ENCODE peak calls at places on chromosomes 3 and 15, in nine cellular contexts. One of them, this sample, is unnamed.

GRCh38 chr15:88031461-88031860 is 225.1 kb downstream of the NTRK3 start:
- DNase-seq in tibial artery: no peak
- DNase-seq in upper lobe of right lung: no peak
- DNase-seq in B cell: no peak
- DNase-seq in progenitor cell of endocrine pancreas: no peak
- DNase-seq in IMR-90: no peak
- DNase-seq in endothelial cell: no peak
- DNase-seq in psoas muscle: no peak
- DNase-seq in fibroblast of lung: no peak
- DNase-seq in this sample: no peak

GRCh38 chr15:24054547-24055245 is 367.6 kb upstream of the NDN start:
- DNase-seq in tibial artery: no peak
- DNase-seq in upper lobe of right lung: no peak
- DNase-seq in B cell: no peak
- DNase-seq in progenitor cell of endocrine pancreas: no peak
- DNase-seq in IMR-90: no peak
- DNase-seq in endothelial cell: no peak
- DNase-seq in psoas muscle: no peak
- DNase-seq in fibroblast of lung: no peak
- DNase-seq in this sample: no peak

GRCh38 chr3:177945999-177946398 is 590.2 kb upstream of the KCNMB2 start:
- DNase-seq in tibial artery: no peak
- DNase-seq in upper lobe of right lung: no peak
- DNase-seq in B cell: no peak
- DNase-seq in progenitor cell of endocrine pancreas: no peak
- DNase-seq in IMR-90: no peak
- DNase-seq in endothelial cell: no peak
- DNase-seq in psoas muscle: no peak
- DNase-seq in fibroblast of lung: no peak
- DNase-seq in this sample: no peak

GRCh38 chr3:141797819-141798405 is 34.7 kb downstream of the GRK7 start:
- DNase-seq in tibial artery: no peak
- DNase-seq in upper lobe of right lung: no peak
- DNase-seq in B cell: peak; percentile 17
- DNase-seq in progenitor cell of endocrine pancreas: no peak
- DNase-seq in IMR-90: no peak
- DNase-seq in endothelial cell: no peak
- DNase-seq in psoas muscle: no peak
- DNase-seq in fibroblast of lung: no peak
- DNase-seq in this sample: no peak

GRCh38 chr3:196634224-196634623 is 5.3 kb upstream of the NRROS start:
- DNase-seq in tibial artery: no peak
- DNase-seq in upper lobe of right lung: no peak
- DNase-seq in B cell: peak; percentile 72
- DNase-seq in progenitor cell of endocrine pancreas: no peak
- DNase-seq in IMR-90: no peak
- DNase-seq in endothelial cell: no peak
- DNase-seq in psoas muscle: no peak
- DNase-seq in fibroblast of lung: no peak
- DNase-seq in this sample: no peak

GRCh38 chr3:190094201-190094718 is 26.4 kb downstream of the P3H2 start:
- DNase-seq in tibial artery: no peak
- DNase-seq in upper lobe of right lung: no peak
- DNase-seq in B cell: no peak
- DNase-seq in progenitor cell of endocrine pancreas: no peak
- DNase-seq in IMR-90: peak; percentile 63
- DNase-seq in endothelial cell: no peak
- DNase-seq in psoas muscle: no peak
- DNase-seq in fibroblast of lung: peak; percentile 84
- DNase-seq in this sample: peak; percentile 71

GRCh38 chr3:119296723-119297122 is 2.5 kb downstream of the ARHGAP31 start:
- DNase-seq in tibial artery: no peak
- DNase-seq in upper lobe of right lung: no peak
- DNase-seq in B cell: no peak
- DNase-seq in progenitor cell of endocrine pancreas: no peak
- DNase-seq in IMR-90: no peak
- DNase-seq in endothelial cell: no peak
- DNase-seq in psoas muscle: no peak
- DNase-seq in fibroblast of lung: no peak
- DNase-seq in this sample: no peak

GRCh38 chr15:39127925-39128617 is 452.8 kb upstream of the THBS1 start:
- DNase-seq in tibial artery: no peak
- DNase-seq in upper lobe of right lung: no peak
- DNase-seq in B cell: no peak
- DNase-seq in progenitor cell of endocrine pancreas: no peak
- DNase-seq in IMR-90: peak; percentile 97
- DNase-seq in endothelial cell: no peak
- DNase-seq in psoas muscle: no peak
- DNase-seq in fibroblast of lung: peak; percentile 99
- DNase-seq in this sample: peak; percentile 94

GRCh38 chr3:185912512-185912911 is 25.3 kb downstream of the TRA2B start:
- DNase-seq in tibial artery: no peak
- DNase-seq in upper lobe of right lung: no peak
- DNase-seq in B cell: peak; percentile 8
- DNase-seq in progenitor cell of endocrine pancreas: no peak
- DNase-seq in IMR-90: no peak
- DNase-seq in endothelial cell: no peak
- DNase-seq in psoas muscle: no peak
- DNase-seq in fibroblast of lung: no peak
- DNase-seq in this sample: no peak

GRCh38 chr3:118907909-118908308 is 126.7 kb downstream of the IGSF11 start:
- DNase-seq in tibial artery: no peak
- DNase-seq in upper lobe of right lung: no peak
- DNase-seq in B cell: no peak
- DNase-seq in progenitor cell of endocrine pancreas: no peak
- DNase-seq in IMR-90: no peak
- DNase-seq in endothelial cell: no peak
- DNase-seq in psoas muscle: no peak
- DNase-seq in fibroblast of lung: no peak
- DNase-seq in this sample: no peak

GRCh38 chr3:103388214-103388613 is 953.4 kb downstream of the ZPLD1 start:
- DNase-seq in tibial artery: no peak
- DNase-seq in upper lobe of right lung: no peak
- DNase-seq in B cell: no peak
- DNase-seq in progenitor cell of endocrine pancreas: no peak
- DNase-seq in IMR-90: peak; percentile 67
- DNase-seq in endothelial cell: no peak
- DNase-seq in psoas muscle: no peak
- DNase-seq in fibroblast of lung: peak; percentile 54
- DNase-seq in this sample: peak; percentile 51

GRCh38 chr15:34621675-34622074 is 38.2 kb upstream of the GOLGA8B start:
- DNase-seq in tibial artery: no peak
- DNase-seq in upper lobe of right lung: no peak
- DNase-seq in B cell: no peak
- DNase-seq in progenitor cell of endocrine pancreas: no peak
- DNase-seq in IMR-90: peak; percentile 58
- DNase-seq in endothelial cell: no peak
- DNase-seq in psoas muscle: no peak
- DNase-seq in fibroblast of lung: peak; percentile 44
- DNase-seq in this sample: peak; percentile 62

GRCh38 chr3:149781216-149781615 is 11.1 kb downstream of the ANKUB1 start:
- DNase-seq in tibial artery: no peak
- DNase-seq in upper lobe of right lung: no peak
- DNase-seq in B cell: peak; percentile 39
- DNase-seq in progenitor cell of endocrine pancreas: no peak
- DNase-seq in IMR-90: no peak
- DNase-seq in endothelial cell: no peak
- DNase-seq in psoas muscle: no peak
- DNase-seq in fibroblast of lung: no peak
- DNase-seq in this sample: no peak

GRCh38 chr15:74377831-74378766 is 10.7 kb upstream of the CYP11A1 start:
- DNase-seq in tibial artery: no peak
- DNase-seq in upper lobe of right lung: no peak
- DNase-seq in B cell: peak; percentile 3
- DNase-seq in progenitor cell of endocrine pancreas: no peak
- DNase-seq in IMR-90: no peak
- DNase-seq in endothelial cell: no peak
- DNase-seq in psoas muscle: no peak
- DNase-seq in fibroblast of lung: no peak
- DNase-seq in this sample: no peak

GRCh38 chr15:31265090-31265870 is 61.4 kb upstream of the KLF13 start:
- DNase-seq in tibial artery: peak; percentile 13
- DNase-seq in upper lobe of right lung: peak; percentile 71
- DNase-seq in B cell: peak; percentile 39
- DNase-seq in progenitor cell of endocrine pancreas: no peak
- DNase-seq in IMR-90: no peak
- DNase-seq in endothelial cell: no peak
- DNase-seq in psoas muscle: no peak
- DNase-seq in fibroblast of lung: no peak
- DNase-seq in this sample: no peak

DNA sequence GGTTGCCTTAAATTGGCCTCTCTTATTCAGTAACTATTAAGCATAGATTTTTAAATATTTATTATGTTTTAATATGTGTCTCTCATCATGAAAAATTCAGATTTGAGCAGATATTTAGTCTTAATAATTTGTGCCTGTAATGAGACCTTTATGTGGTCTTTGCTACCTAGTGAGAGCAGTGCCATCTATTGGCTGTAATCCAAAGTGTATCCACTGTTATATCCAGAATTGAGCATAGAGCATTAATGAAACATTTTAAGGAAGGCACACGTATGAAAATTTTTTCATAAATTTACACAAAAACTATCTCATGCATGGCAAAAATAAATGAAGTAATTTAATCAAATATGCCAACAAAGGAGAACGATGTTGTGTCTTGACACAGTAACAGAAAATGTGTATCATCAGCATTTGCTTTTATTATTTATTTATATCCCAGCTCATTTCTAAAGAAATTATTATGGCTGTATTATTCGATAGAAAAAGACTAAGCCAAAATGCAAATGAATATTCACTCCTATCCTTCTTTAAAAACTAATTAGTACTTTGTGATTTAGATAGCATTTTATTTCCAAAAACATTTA is 203.5 kb downstream of the RSRC1 start:
- DNase-seq in tibial artery: no peak
- DNase-seq in upper lobe of right lung: no peak
- DNase-seq in B cell: peak; percentile 6
- DNase-seq in progenitor cell of endocrine pancreas: no peak
- DNase-seq in IMR-90: peak; percentile 7
- DNase-seq in endothelial cell: no peak
- DNase-seq in psoas muscle: no peak
- DNase-seq in fibroblast of lung: peak; percentile 15
- DNase-seq in this sample: peak; percentile 76
- TF ChIP-seq CTCF in tibial artery: no peak
- TF ChIP-seq CTCF in upper lobe of right lung: no peak
- TF ChIP-seq CTCF in B cell: peak; percentile 49
- TF ChIP-seq CTCF in progenitor cell of endocrine pancreas: peak; percentile 80
- TF ChIP-seq CTCF in IMR-90: peak; percentile 38
- TF ChIP-seq CTCF in endothelial cell: peak; percentile 47
- TF ChIP-seq CTCF in psoas muscle: no peak
- TF ChIP-seq CTCF in fibroblast of lung: no peak
- TF ChIP-seq CTCF in this sample: peak; percentile 55

GRCh38 chr15:54519577-54519976 is 541.3 kb downstream of the UNC13C start:
- DNase-seq in tibial artery: no peak
- DNase-seq in upper lobe of right lung: no peak
- DNase-seq in B cell: no peak
- DNase-seq in progenitor cell of endocrine pancreas: no peak
- DNase-seq in IMR-90: no peak
- DNase-seq in endothelial cell: no peak
- DNase-seq in psoas muscle: no peak
- DNase-seq in fibroblast of lung: no peak
- DNase-seq in this sample: no peak
- TF ChIP-seq CTCF in tibial artery: no peak
- TF ChIP-seq CTCF in upper lobe of right lung: no peak
- TF ChIP-seq CTCF in B cell: no peak
- TF ChIP-seq CTCF in progenitor cell of endocrine pancreas: no peak
- TF ChIP-seq CTCF in IMR-90: no peak
- TF ChIP-seq CTCF in endothelial cell: no peak
- TF ChIP-seq CTCF in psoas muscle: no peak
- TF ChIP-seq CTCF in fibroblast of lung: no peak
- TF ChIP-seq CTCF in this sample: no peak

GRCh38 chr3:111800472-111800871 is 58.6 kb upstream of the PHLDB2 start:
- DNase-seq in tibial artery: no peak
- DNase-seq in upper lobe of right lung: no peak
- DNase-seq in B cell: no peak
- DNase-seq in progenitor cell of endocrine pancreas: no peak
- DNase-seq in IMR-90: no peak
- DNase-seq in endothelial cell: no peak
- DNase-seq in psoas muscle: no peak
- DNase-seq in fibroblast of lung: no peak
- DNase-seq in this sample: no peak

GRCh38 chr3:111803123-111803593 is 55.9 kb upstream of the PHLDB2 start:
- DNase-seq in tibial artery: peak; percentile 90
- DNase-seq in upper lobe of right lung: peak; percentile 70
- DNase-seq in B cell: no peak
- DNase-seq in progenitor cell of endocrine pancreas: no peak
- DNase-seq in IMR-90: peak; percentile 97
- DNase-seq in endothelial cell: no peak
- DNase-seq in psoas muscle: peak; percentile 85
- DNase-seq in fibroblast of lung: peak; percentile 100
- DNase-seq in this sample: peak; percentile 97

GRCh38 chr3:111801697-111802655 is 57.1 kb upstream of the PHLDB2 start:
- DNase-seq in tibial artery: no peak
- DNase-seq in upper lobe of right lung: no peak
- DNase-seq in B cell: no peak
- DNase-seq in progenitor cell of endocrine pancreas: no peak
- DNase-seq in IMR-90: peak; percentile 89
- DNase-seq in endothelial cell: no peak
- DNase-seq in psoas muscle: no peak
- DNase-seq in fibroblast of lung: peak; percentile 88
- DNase-seq in this sample: peak; percentile 90

GRCh38 chr3:111799951-111800350 is 59.1 kb upstream of the PHLDB2 start:
- DNase-seq in tibial artery: no peak
- DNase-seq in upper lobe of right lung: no peak
- DNase-seq in B cell: no peak
- DNase-seq in progenitor cell of endocrine pancreas: no peak
- DNase-seq in IMR-90: no peak
- DNase-seq in endothelial cell: no peak
- DNase-seq in psoas muscle: no peak
- DNase-seq in fibroblast of lung: no peak
- DNase-seq in this sample: no peak

DNA sequence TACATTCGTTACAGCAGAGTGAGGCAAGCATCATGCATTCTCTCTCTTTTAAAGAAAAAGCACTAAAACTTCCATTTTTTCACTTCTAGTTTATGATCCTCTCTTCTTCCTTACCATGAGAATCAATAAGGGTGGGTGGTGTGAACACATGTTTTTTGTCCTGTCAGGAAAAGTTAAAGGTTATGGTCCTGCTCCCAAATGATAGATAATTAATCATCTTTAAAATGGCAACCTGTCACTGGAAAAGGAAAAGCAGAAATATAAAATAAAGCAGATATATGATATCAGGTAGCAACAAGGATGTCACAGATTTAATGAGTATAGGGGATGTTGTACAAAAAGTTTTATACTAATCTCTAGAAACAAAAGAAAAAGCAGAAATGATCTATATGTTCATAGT is 56.4 kb upstream of the PHLDB2 start:
- DNase-seq in tibial artery: no peak
- DNase-seq in upper lobe of right lung: no peak
- DNase-seq in B cell: no peak
- DNase-seq in progenitor cell of endocrine pancreas: no peak
- DNase-seq in IMR-90: no peak
- DNase-seq in endothelial cell: no peak
- DNase-seq in psoas muscle: no peak
- DNase-seq in fibroblast of lung: no peak
- DNase-seq in this sample: no peak
- TF ChIP-seq CTCF in tibial artery: no peak
- TF ChIP-seq CTCF in upper lobe of right lung: no peak
- TF ChIP-seq CTCF in B cell: no peak
- TF ChIP-seq CTCF in progenitor cell of endocrine pancreas: no peak
- TF ChIP-seq CTCF in IMR-90: no peak
- TF ChIP-seq CTCF in endothelial cell: no peak
- TF ChIP-seq CTCF in psoas muscle: no peak
- TF ChIP-seq CTCF in fibroblast of lung: no peak
- TF ChIP-seq CTCF in this sample: no peak

GRCh38 chr15:43376017-43376705 is 5.3 kb downstream of the TUBGCP4 start:
- DNase-seq in tibial artery: no peak
- DNase-seq in upper lobe of right lung: no peak
- DNase-seq in B cell: peak; percentile 61
- DNase-seq in progenitor cell of endocrine pancreas: peak; percentile 12
- DNase-seq in IMR-90: peak; percentile 39
- DNase-seq in endothelial cell: peak; percentile 37
- DNase-seq in psoas muscle: no peak
- DNase-seq in fibroblast of lung: peak; percentile 17
- DNase-seq in this sample: peak; percentile 66
- TF ChIP-seq CTCF in tibial artery: peak; percentile 30
- TF ChIP-seq CTCF in upper lobe of right lung: peak; percentile 69
- TF ChIP-seq CTCF in B cell: peak; percentile 87
- TF ChIP-seq CTCF in progenitor cell of endocrine pancreas: peak; percentile 74
- TF ChIP-seq CTCF in IMR-90: peak; percentile 64
- TF ChIP-seq CTCF in endothelial cell: peak; percentile 82
- TF ChIP-seq CTCF in psoas muscle: peak; percentile 49
- TF ChIP-seq CTCF in fibroblast of lung: peak; percentile 65
- TF ChIP-seq CTCF in this sample: peak; percentile 80